ENCODE peak calls at places on chromosomes 2 and 18, in six cellular contexts. O, N, E, Z, X and U are unnamed samples. For H3K36me3, the result is how much of the 10 kb centered on the place peaks cover.

GRCh38 chr2:111923271-111923670 is 24.9 kb downstream of the MERTK start:
- DNase-seq in X (no peak), N (no peak), Z (peak), O (no peak), E (no peak), U (no peak)

GRCh38 chr2:112483047-112483473 is 1.1 kb downstream of the TTL start:
- DNase-seq in N (peak), O (no peak), X (peak), Z (peak), E (peak), U (peak)

GRCh38 chr2:235219048-235219447 is 267.2 kb downstream of the SH3BP4 start:
- DNase-seq in E (no peak), X (no peak), N (no peak), O (no peak), Z (no peak), U (no peak)

GRCh38 chr2:25817630-25818029 is 60.7 kb downstream of the ASXL2 start:
- DNase-seq in Z (no peak), E (no peak), X (no peak), N (no peak), O (no peak), U (no peak)

GRCh38 chr2:144453039-144453336 is 66.9 kb downstream of the ZEB2 start:
- DNase-seq in N (no peak), O (no peak), Z (peak), X (no peak), E (no peak), U (no peak)

GRCh38 chr18:52339891-52340371 is at the start of gene DCC:
- DNase-seq in Z (peak), X (peak), E (peak), O (no peak), N (peak), U (peak)

GRCh38 chr2:182144780-182145170 is 159.1 kb downstream of the PPP1R1C start:
- DNase-seq in O (no peak), Z (no peak), N (no peak), E (peak), X (no peak), U (no peak)

GRCh38 chr18:13374468-13375301 is 156.1 kb downstream of the LDLRAD4 start:
- DNase-seq in E (peak), Z (no peak), O (no peak), X (no peak), N (peak), U (no peak)

GRCh38 chr2:128282246-128282975 is 36.3 kb downstream of the HS6ST1 start:
- DNase-seq in Z (no peak), O (no peak), N (no peak), E (peak), X (no peak), U (no peak)

GRCh38 chr2:109701362-109701761 is 87.2 kb downstream of the SOWAHC start:
- DNase-seq in N (peak), X (no peak), E (no peak), Z (no peak), O (no peak), U (no peak)

GRCh38 chr2:240572141-240573031 is 4.1 kb downstream of the RNPEPL1 start:
- DNase-seq in Z (no peak), E (no peak), O (no peak), X (no peak), N (no peak), U (peak)

GRCh38 chr18:23779696-23780303 is 90.5 kb downstream of the LAMA3 start:
- DNase-seq in O (no peak), N (peak), E (no peak), X (peak), Z (peak), U (no peak)

GRCh38 chr18:34595673-34596072 is 114.4 kb upstream of the DTNA start:
- DNase-seq in X (peak), Z (peak), O (no peak), E (no peak), N (peak), U (no peak)

GRCh38 chr2:5234563-5234962 is 457.6 kb upstream of the SOX11 start:
- DNase-seq in N (no peak), Z (no peak), O (no peak), E (no peak), X (no peak), U (no peak)

GRCh38 chr2:69466728-69467127 is 29.5 kb upstream of the NFU1 start:
- DNase-seq in Z (peak), N (no peak), O (no peak), E (no peak), X (peak), U (no peak)

GRCh38 chr2:21972580-21972979 is 848.8 kb downstream of the TDRD15 start:
- DNase-seq in N (peak), E (peak), X (no peak), Z (no peak), O (no peak), U (peak)

GRCh38 chr2:43136011-43136799 is 90.2 kb downstream of the ZFP36L2 start:
- DNase-seq in X (no peak), N (no peak), O (no peak), E (peak), Z (no peak), U (no peak)

GRCh38 chr2:43135583-43135982 is 90.8 kb downstream of the ZFP36L2 start:
- DNase-seq in Z (no peak), N (no peak), X (no peak), O (no peak), E (peak), U (no peak)

GRCh38 chr2:43133336-43133707 is 93.1 kb downstream of the ZFP36L2 start:
- DNase-seq in O (no peak), N (no peak), E (peak), Z (no peak), X (no peak), U (no peak)

GRCh38 chr2:43133708-43134570 is 92.5 kb downstream of the ZFP36L2 start:
- DNase-seq in X (no peak), Z (no peak), N (no peak), O (peak), E (peak), U (no peak)

GRCh38 chr2:43134571-43134889 is 91.9 kb downstream of the ZFP36L2 start:
- DNase-seq in E (peak), Z (no peak), N (no peak), O (no peak), X (no peak), U (no peak)
- H3K4me3 ChIP-seq in E (no peak), Z (no peak), N (no peak), O (peak), X (no peak), U (no peak)

GRCh38 chr18:63409301-63409700 is 13.0 kb downstream of the VPS4B start:
- DNase-seq in E (no peak), X (peak), N (no peak), O (no peak), Z (peak), U (no peak)

GRCh38 chr18:63407734-63408133 is 14.5 kb downstream of the VPS4B start:
- DNase-seq in Z (no peak), X (peak), O (no peak), N (no peak), E (no peak), U (no peak)

GRCh38 chr18:63410792-63411191 is 11.5 kb downstream of the VPS4B start:
- DNase-seq in Z (peak), N (no peak), X (peak), E (no peak), O (no peak), U (no peak)

GRCh38 chr18:63412949-63413348 is 9.3 kb downstream of the VPS4B start:
- DNase-seq in Z (no peak), N (no peak), X (no peak), O (no peak), E (no peak), U (no peak)
- H3K36me3 ChIP-seq in Z (under half), N (under half), X (under half), O (under half), E (half or more), U (under half)

DNA sequence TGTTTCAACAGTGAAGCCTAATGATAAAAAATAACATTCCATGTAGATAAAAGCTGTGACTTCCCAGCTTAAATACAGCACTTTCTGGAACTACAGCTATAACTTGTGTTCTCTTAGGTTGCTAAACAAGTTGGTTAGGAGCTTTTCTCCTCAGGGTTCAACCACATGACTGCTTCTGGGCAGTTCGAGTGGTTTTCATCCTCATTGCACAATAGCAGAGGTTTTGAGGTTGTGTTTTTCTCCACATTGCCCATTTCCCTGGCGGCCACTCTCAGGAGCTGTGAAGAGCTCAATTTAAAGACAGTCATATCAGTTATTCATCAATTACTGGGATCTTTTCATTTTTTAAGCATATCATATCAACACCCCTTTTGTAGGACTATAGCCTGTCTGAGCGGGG is 102.2 kb upstream of the CYP1B1 start:
- DNase-seq in E (no peak), O (no peak), X (no peak), N (no peak), Z (no peak), U (no peak)
- H3K4me3 ChIP-seq in E (no peak), O (no peak), X (no peak), N (no peak), Z (no peak), U (no peak)

DNA sequence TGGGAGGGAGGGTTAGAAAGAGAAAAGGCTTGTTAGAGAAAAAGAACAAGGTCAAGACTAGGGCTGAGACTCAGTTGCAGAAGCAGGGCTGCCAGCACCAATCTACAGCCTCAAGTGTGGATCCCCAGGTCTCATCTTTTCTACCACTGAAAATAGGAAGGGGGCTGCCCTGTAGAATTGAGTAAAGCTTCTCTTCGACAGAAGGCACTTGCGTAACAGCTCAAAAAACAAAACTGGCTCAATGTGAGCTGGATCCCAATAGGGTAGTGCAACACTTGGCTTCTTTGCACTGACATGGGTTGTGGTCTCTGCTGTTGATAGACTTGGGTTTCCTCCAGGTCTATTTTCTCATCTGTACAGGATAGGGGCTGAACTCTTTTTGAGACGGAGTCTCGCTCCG is 1.8 kb upstream of the MPV17 start:
- DNase-seq in N (no peak), Z (no peak), O (no peak), E (no peak), X (no peak), U (no peak)
- H3K36me3 ChIP-seq in N (under half), Z (under half), O (under half), E (under half), X (under half), U (under half)

GRCh38 chr18:7615840-7616239 is 48.7 kb downstream of the PTPRM start:
- DNase-seq in N (no peak), E (no peak), O (no peak), X (no peak), Z (no peak), U (no peak)

GRCh38 chr18:7619676-7620075 is 52.6 kb downstream of the PTPRM start:
- DNase-seq in N (no peak), O (no peak), Z (no peak), E (no peak), X (no peak), U (no peak)

GRCh38 chr18:7616661-7617060 is 49.5 kb downstream of the PTPRM start:
- DNase-seq in Z (no peak), X (no peak), E (peak), N (no peak), O (no peak), U (no peak)

GRCh38 chr18:7618821-7619410 is 51.8 kb downstream of the PTPRM start:
- DNase-seq in X (no peak), N (no peak), O (no peak), E (no peak), Z (no peak), U (no peak)

GRCh38 chr18:7617738-7618422 is 50.8 kb downstream of the PTPRM start:
- DNase-seq in X (peak), E (no peak), Z (peak), N (peak), O (no peak), U (no peak)
- H3K4me3 ChIP-seq in X (no peak), E (no peak), Z (peak), N (no peak), O (no peak), U (no peak)

DNA sequence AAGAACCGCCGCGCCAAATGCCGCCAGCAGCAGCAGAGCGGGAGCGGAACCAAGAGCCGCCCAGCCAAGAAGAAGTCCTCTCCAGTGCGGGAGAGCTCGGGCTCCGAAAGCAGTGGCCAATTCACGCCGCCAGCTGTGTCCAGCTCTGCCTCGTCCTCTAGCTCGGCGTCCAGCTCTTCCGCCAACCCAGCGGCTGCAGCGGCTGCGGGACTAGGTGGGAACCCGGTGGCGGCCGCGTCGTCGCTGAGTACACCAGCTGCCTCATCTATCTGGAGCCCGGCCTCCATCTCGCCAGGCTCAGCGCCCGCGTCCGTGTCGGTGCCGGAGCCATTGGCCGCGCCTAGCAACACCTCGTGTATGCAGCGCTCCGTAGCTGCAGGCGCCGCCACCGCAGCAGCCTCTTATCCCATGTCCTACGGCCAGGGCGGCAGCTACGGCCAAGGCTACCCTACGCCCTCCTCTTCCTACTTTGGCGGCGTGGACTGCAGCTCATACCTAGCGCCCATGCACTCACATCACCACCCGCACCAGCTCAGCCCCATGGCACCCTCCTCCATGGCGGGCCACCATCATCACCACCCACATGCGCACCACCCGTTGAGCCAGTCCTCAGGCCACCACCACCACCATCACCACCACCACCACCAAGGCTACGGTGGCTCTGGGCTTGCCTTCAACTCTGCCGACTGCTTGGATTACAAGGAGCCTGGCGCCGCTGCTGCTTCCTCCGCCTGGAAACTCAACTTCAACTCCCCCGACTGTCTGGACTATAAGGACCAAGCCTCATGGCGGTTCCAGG is 5.1 kb downstream of the OTX1 start:
- DNase-seq in E (peak), N (peak), O (no peak), X (no peak), Z (no peak), U (no peak)
- H3K36me3 ChIP-seq in E (under half), N (under half), O (under half), X (under half), Z (under half), U (under half)

GRCh38 chr2:11465110-11465484 is 864 bp downstream of the E2F6 start:
- DNase-seq in E (peak), X (no peak), Z (no peak), N (no peak), O (no peak), U (no peak)
- H3K4me3 ChIP-seq in E (peak), X (peak), Z (peak), N (peak), O (peak), U (peak)

GRCh38 chr2:74876081-74876886 is 42.4 kb downstream of the HK2 start:
- DNase-seq in N (peak), E (peak), Z (peak), X (peak), O (peak), U (no peak)
- H3K36me3 ChIP-seq in N (under half), E (half or more), Z (half or more), X (half or more), O (under half), U (under half)

DNA sequence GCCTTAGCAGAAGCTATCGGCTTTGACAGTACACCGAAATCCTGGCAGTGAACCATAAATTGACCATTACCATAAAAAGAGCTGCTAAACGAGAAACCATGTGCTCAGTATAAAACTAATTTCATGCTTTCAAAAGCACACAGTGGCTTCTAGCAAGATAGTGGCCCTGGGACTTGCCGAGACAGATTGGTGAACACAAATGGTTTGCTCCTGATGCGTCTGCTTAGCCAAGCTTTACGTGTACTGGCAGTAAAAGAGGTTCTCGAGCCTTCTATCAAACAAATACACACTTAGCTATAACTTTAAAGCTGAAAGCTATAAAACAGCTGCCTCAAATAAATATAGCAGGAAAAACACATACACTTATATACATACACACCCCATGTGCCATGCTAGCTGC is 117.1 kb downstream of the ZNF385B start:
- DNase-seq in O (no peak), E (no peak), X (no peak), N (no peak), Z (no peak), U (no peak)
- H3K4me3 ChIP-seq in O (no peak), E (no peak), X (no peak), N (no peak), Z (no peak), U (no peak)

DNA sequence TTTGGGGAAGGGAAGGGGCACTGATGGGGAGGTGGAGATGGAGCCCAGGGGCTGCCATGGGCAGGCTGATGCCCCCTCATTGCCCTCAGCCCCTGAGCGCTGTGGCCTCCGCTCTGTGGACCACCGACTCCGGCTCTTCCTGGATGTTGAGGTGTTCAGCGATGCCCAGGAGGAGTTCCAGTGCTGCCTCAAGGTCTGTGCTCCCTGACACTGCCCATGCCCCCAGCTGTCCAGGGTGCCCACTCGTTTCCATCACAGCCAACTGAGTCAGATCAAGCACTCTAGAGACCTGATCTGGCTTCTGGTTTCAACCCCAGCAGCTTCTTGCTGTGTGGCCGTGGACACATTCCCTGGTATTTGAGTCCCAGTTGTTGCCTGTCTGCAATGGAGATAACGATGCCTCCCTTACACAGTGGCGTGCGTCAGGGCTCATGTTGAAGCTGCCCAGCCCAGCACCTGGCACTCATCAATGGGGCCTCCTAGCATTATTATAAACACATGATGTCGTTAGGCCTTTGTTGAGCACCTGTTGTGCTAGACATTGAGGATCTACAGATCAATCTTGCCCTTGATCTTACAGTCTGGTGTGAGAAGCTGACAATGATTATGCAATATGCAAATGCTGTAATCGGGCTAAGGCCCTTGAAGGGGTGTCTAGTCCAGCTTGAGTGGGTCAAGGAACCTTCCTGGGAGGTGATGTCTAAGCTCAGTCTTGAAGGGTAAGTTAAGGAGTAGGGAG is 14.4 kb downstream of the STK11IP start:
- DNase-seq in O (no peak), X (no peak), Z (no peak), N (no peak), E (no peak), U (no peak)
- H3K36me3 ChIP-seq in O (under half), X (under half), Z (half or more), N (under half), E (under half), U (under half)